ENCODE peak calls at places on chromosomes 2 and 18, in four cellular contexts. One of them, this sample, is unnamed.

GRCh38 chr2:28438532-28439063 is 45.9 kb downstream of the FOSL2 start:
- DNase-seq in fibroblast of the aortic adventitia: no peak
- DNase-seq in right lobe of liver: no peak
- DNase-seq in neural progenitor cell: no peak
- DNase-seq in this sample: no peak

GRCh38 chr2:238433941-238434845 is 7.5 kb downstream of the ASB1 start:
- DNase-seq in fibroblast of the aortic adventitia: peak; percentile 98
- DNase-seq in right lobe of liver: no peak
- DNase-seq in neural progenitor cell: no peak
- DNase-seq in this sample: no peak

GRCh38 chr2:230700447-230700846 is 12.2 kb upstream of the CAB39 start:
- DNase-seq in fibroblast of the aortic adventitia: peak; percentile 51
- DNase-seq in right lobe of liver: no peak
- DNase-seq in neural progenitor cell: no peak
- DNase-seq in this sample: no peak

GRCh38 chr2:219396863-219397457 is 9.2 kb upstream of the DNPEP start:
- DNase-seq in fibroblast of the aortic adventitia: no peak
- DNase-seq in right lobe of liver: peak; percentile 21
- DNase-seq in neural progenitor cell: no peak
- DNase-seq in this sample: no peak

GRCh38 chr2:188042412-188042811 is 249.3 kb upstream of the GULP1 start:
- DNase-seq in fibroblast of the aortic adventitia: peak; percentile 89
- DNase-seq in right lobe of liver: no peak
- DNase-seq in neural progenitor cell: no peak
- DNase-seq in this sample: no peak

GRCh38 chr2:214232266-214232665 is 178.6 kb upstream of the VWC2L start:
- DNase-seq in fibroblast of the aortic adventitia: no peak
- DNase-seq in right lobe of liver: no peak
- DNase-seq in neural progenitor cell: no peak
- DNase-seq in this sample: no peak

GRCh38 chr2:124437811-124438210 is 412.7 kb downstream of the CNTNAP5 start:
- DNase-seq in fibroblast of the aortic adventitia: no peak
- DNase-seq in right lobe of liver: no peak
- DNase-seq in neural progenitor cell: peak; percentile 47
- DNase-seq in this sample: no peak

GRCh38 chr2:30932850-30933249 is 125.6 kb upstream of the CAPN13 start:
- DNase-seq in fibroblast of the aortic adventitia: no peak
- DNase-seq in right lobe of liver: no peak
- DNase-seq in neural progenitor cell: no peak
- DNase-seq in this sample: no peak

GRCh38 chr18:10797882-10798281 is 272.1 kb downstream of the NAPG start:
- DNase-seq in fibroblast of the aortic adventitia: no peak
- DNase-seq in right lobe of liver: no peak
- DNase-seq in neural progenitor cell: no peak
- DNase-seq in this sample: no peak

GRCh38 chr18:60826346-60826745 is 453.8 kb upstream of the MC4R start:
- DNase-seq in fibroblast of the aortic adventitia: no peak
- DNase-seq in right lobe of liver: no peak
- DNase-seq in neural progenitor cell: peak; percentile 11
- DNase-seq in this sample: no peak
- TF ChIP-seq CTCF in fibroblast of the aortic adventitia: no peak
- TF ChIP-seq CTCF in right lobe of liver: no peak
- TF ChIP-seq CTCF in neural progenitor cell: peak; percentile 43
- TF ChIP-seq CTCF in this sample: peak; percentile 6

GRCh38 chr2:164023896-164024295 is 288.1 kb upstream of the FIGN start:
- DNase-seq in fibroblast of the aortic adventitia: no peak
- DNase-seq in right lobe of liver: no peak
- DNase-seq in neural progenitor cell: no peak
- DNase-seq in this sample: peak; percentile 53
- TF ChIP-seq CTCF in fibroblast of the aortic adventitia: no peak
- TF ChIP-seq CTCF in right lobe of liver: no peak
- TF ChIP-seq CTCF in neural progenitor cell: no peak
- TF ChIP-seq CTCF in this sample: no peak

GRCh38 chr2:143259368-143259958 is 130.2 kb downstream of the ARHGAP15 start:
- DNase-seq in fibroblast of the aortic adventitia: peak; percentile 82
- DNase-seq in right lobe of liver: no peak
- DNase-seq in neural progenitor cell: peak; percentile 82
- DNase-seq in this sample: peak; percentile 36

GRCh38 chr2:143264851-143265250 is 135.6 kb downstream of the ARHGAP15 start:
- DNase-seq in fibroblast of the aortic adventitia: peak; percentile 92
- DNase-seq in right lobe of liver: no peak
- DNase-seq in neural progenitor cell: no peak
- DNase-seq in this sample: no peak

GRCh38 chr2:143261986-143262784 is 133.0 kb downstream of the ARHGAP15 start:
- DNase-seq in fibroblast of the aortic adventitia: no peak
- DNase-seq in right lobe of liver: no peak
- DNase-seq in neural progenitor cell: no peak
- DNase-seq in this sample: no peak

GRCh38 chr2:143258126-143258892 is 129.1 kb downstream of the ARHGAP15 start:
- DNase-seq in fibroblast of the aortic adventitia: no peak
- DNase-seq in right lobe of liver: no peak
- DNase-seq in neural progenitor cell: no peak
- DNase-seq in this sample: no peak

GRCh38 chr2:143263045-143263625 is 133.9 kb downstream of the ARHGAP15 start:
- DNase-seq in fibroblast of the aortic adventitia: no peak
- DNase-seq in right lobe of liver: no peak
- DNase-seq in neural progenitor cell: peak; percentile 16
- DNase-seq in this sample: no peak
- TF ChIP-seq CTCF in fibroblast of the aortic adventitia: no peak
- TF ChIP-seq CTCF in right lobe of liver: peak; percentile 23
- TF ChIP-seq CTCF in neural progenitor cell: peak; percentile 42
- TF ChIP-seq CTCF in this sample: no peak

DNA sequence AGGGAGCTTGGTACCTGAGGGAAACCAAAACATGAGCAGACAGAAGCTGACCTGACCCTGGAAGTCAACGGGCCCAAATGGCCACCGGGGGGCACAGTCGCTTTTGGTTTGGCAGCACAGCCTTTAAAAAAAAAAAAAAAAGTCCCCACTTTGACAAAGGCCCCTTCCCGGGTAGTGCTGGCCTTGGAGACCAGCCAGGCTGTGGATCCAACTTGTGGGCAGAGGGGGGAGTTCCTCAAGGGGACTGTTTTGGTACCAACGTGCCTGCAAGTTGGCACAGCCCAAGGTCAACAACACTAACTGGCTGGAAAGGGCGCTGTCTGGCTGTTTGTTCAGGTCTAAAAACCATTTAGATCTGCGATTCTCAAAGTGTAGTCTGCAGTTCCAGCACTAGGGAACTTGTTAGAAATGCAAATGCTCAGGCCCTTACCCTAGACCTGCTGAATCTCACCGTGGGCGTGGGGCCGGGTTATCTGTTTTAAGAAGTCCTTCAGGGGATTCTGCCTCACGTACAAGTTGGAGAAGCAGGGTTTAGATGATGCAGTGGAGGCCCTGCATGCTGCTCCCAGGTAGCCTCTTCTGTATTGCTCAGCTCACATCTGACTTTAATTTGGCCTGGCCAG is 83.0 kb downstream of the LPIN1 start:
- DNase-seq in fibroblast of the aortic adventitia: peak; percentile 46
- DNase-seq in right lobe of liver: peak; percentile 70
- DNase-seq in neural progenitor cell: peak; percentile 85
- DNase-seq in this sample: peak; percentile 67
- TF ChIP-seq CTCF in fibroblast of the aortic adventitia: peak; percentile 49
- TF ChIP-seq CTCF in right lobe of liver: peak; percentile 40
- TF ChIP-seq CTCF in neural progenitor cell: peak; percentile 69
- TF ChIP-seq CTCF in this sample: peak; percentile 39